ENCODE peak calls at places on chromosomes 2 and 18, in five cellular contexts. J is RWPE2, D is right lobe of liver, A is left ventricle myocardium superior, G is T-helper 17 cell. K is an unnamed sample.

GRCh38 chr2:113799375-113799774 is 42.9 kb upstream of the SLC35F5 start:
- ATAC-seq in J (no peak), D (no peak), A (no peak), G (no peak), K (no peak)

GRCh38 chr2:233402346-233402745 is 48.1 kb downstream of the DGKD start:
- ATAC-seq in J (no peak), D (no peak), A (no peak), G (no peak), K (peak)

GRCh38 chr18:49725809-49726514 is 87.4 kb downstream of the ACAA2 start:
- ATAC-seq in J (peak), D (peak), A (peak), G (no peak), K (peak)

GRCh38 chr2:131125195-131125757 is 20.1 kb downstream of the PLEKHB2 start:
- ATAC-seq in J (no peak), D (no peak), A (no peak), G (no peak), K (no peak)

GRCh38 chr2:168550670-168551069 is 94.6 kb downstream of the CERS6 start:
- ATAC-seq in J (no peak), D (peak), A (peak), G (no peak), K (no peak)

GRCh38 chr2:99507964-99508818 is 18.4 kb upstream of the REV1 start:
- ATAC-seq in J (no peak), D (no peak), A (peak), G (no peak), K (peak)

GRCh38 chr2:140257692-140258300 is 1477.6 kb upstream of the NXPH2 start:
- ATAC-seq in J (peak), D (no peak), A (no peak), G (no peak), K (no peak)

GRCh38 chr2:215019521-215020145 is 118.8 kb downstream of the ABCA12 start:
- ATAC-seq in J (no peak), D (no peak), A (no peak), G (no peak), K (no peak)

GRCh38 chr2:208315081-208315788 is 49.2 kb downstream of the PIKFYVE start:
- ATAC-seq in J (no peak), D (peak), A (no peak), G (no peak), K (no peak)